ENCODE peak calls at places on chromosome 2, in seven cellular contexts. E, C, K, R, I, M and S are unnamed samples.

GRCh38 chr2:191113761-191114160 is 37.0 kb downstream of the STAT4 start:
- DNase-seq in C (no peak), R (no peak), E (no peak), K (no peak), I (no peak), M (no peak), S (no peak)

GRCh38 chr2:12046641-12047040 is 300.2 kb downstream of the LPIN1 start:
- DNase-seq in R (no peak), M (no peak), C (peak; percentile 50), I (no peak), E (no peak), K (peak; percentile 70), S (no peak)

GRCh38 chr2:217521820-217522219 is 481.0 kb downstream of the TNS1 start:
- DNase-seq in C (no peak), E (no peak), R (no peak), M (no peak), K (peak; percentile 9), I (no peak), S (peak; percentile 13)

GRCh38 chr2:168583710-168584521 is 127.8 kb downstream of the CERS6 start:
- DNase-seq in M (no peak), E (peak; percentile 27), C (peak; percentile 0), I (no peak), R (no peak), K (no peak), S (no peak)

GRCh38 chr2:20171445-20171977 is 53.4 kb downstream of the SDC1 start:
- DNase-seq in E (no peak), R (no peak), K (no peak), M (no peak), I (no peak), C (no peak), S (no peak)

GRCh38 chr2:145777297-145777696 is 1257.4 kb upstream of the ZEB2 start:
- DNase-seq in C (no peak), I (no peak), K (no peak), E (no peak), M (no peak), R (no peak), S (no peak)

GRCh38 chr2:240305369-240305962 is 130.0 kb upstream of the GPC1 start:
- DNase-seq in I (no peak), M (no peak), C (no peak), K (no peak), E (no peak), R (no peak), S (no peak)

GRCh38 chr2:28702415-28702859 is 49.2 kb upstream of the PPP1CB start:
- DNase-seq in M (no peak), K (no peak), E (no peak), C (no peak), R (no peak), I (no peak), S (no peak)

GRCh38 chr2:241636182-241636982 is 576 bp downstream of the THAP4 start:
- DNase-seq in E (no peak), K (no peak), M (peak; percentile 81), R (peak; percentile 64), C (peak; percentile 45), I (peak; percentile 31), S (no peak)

GRCh38 chr2:113220970-113221708 is 47.4 kb downstream of the PSD4 start:
- DNase-seq in E (no peak), I (no peak), K (no peak), C (no peak), M (no peak), R (no peak), S (no peak)

GRCh38 chr2:67322361-67323001 is 74.7 kb upstream of the ETAA1 start:
- DNase-seq in C (peak; percentile 35), E (peak; percentile 18), R (peak; percentile 46), K (peak; percentile 52), M (no peak), I (peak; percentile 85), S (peak; percentile 27)

GRCh38 chr2:181570833-181571661 is 85.9 kb downstream of the CERKL start:
- DNase-seq in K (no peak), I (no peak), M (no peak), R (no peak), C (no peak), E (peak; percentile 5), S (no peak)

GRCh38 chr2:65916785-65917295 is 484.4 kb upstream of the SPRED2 start:
- DNase-seq in R (no peak), I (no peak), K (no peak), M (no peak), C (no peak), E (no peak), S (no peak)

GRCh38 chr2:5520352-5520996 is 171.7 kb upstream of the SOX11 start:
- DNase-seq in C (no peak), I (no peak), K (no peak), M (no peak), E (no peak), R (no peak), S (no peak)

GRCh38 chr2:44549099-44549471 is 187.3 kb downstream of the CAMKMT start:
- DNase-seq in M (no peak), C (no peak), K (peak; percentile 87), I (no peak), E (no peak), R (no peak), S (peak; percentile 82)

GRCh38 chr2:121388371-121388770 is 103.4 kb upstream of the TFCP2L1 start:
- DNase-seq in R (no peak), C (no peak), E (no peak), M (peak; percentile 26), I (no peak), K (no peak), S (no peak)

GRCh38 chr2:168948621-168949212 is 47.6 kb downstream of the G6PC2 start:
- DNase-seq in M (no peak), C (no peak), K (no peak), R (no peak), I (no peak), E (no peak), S (no peak)

GRCh38 chr2:11746807-11747459 is 501 bp downstream of the LPIN1 start:
- DNase-seq in E (peak; percentile 36), K (no peak), I (peak; percentile 50), M (peak; percentile 76), R (peak; percentile 41), C (no peak), S (no peak)

GRCh38 chr2:190404487-190404886 is 3.7 kb upstream of the MFSD6 start:
- DNase-seq in M (peak; percentile 60), E (no peak), C (no peak), I (no peak), K (no peak), R (no peak), S (no peak)

GRCh38 chr2:236568068-236568921 is 1.3 kb upstream of the ACKR3 start:
- DNase-seq in K (no peak), E (no peak), C (no peak), M (peak; percentile 79), I (no peak), R (no peak), S (no peak)

GRCh38 chr2:241914542-241914941 is 45.0 kb downstream of the RTP5 start:
- DNase-seq in C (no peak), E (no peak), I (no peak), M (no peak), K (no peak), R (no peak), S (no peak)

GRCh38 chr2:33034784-33035183 is 88.0 kb downstream of the LTBP1 start:
- DNase-seq in E (peak; percentile 90), I (no peak), R (no peak), K (peak; percentile 32), M (no peak), C (no peak), S (no peak)

GRCh38 chr2:19073522-19073921 is 284.9 kb downstream of the OSR1 start:
- DNase-seq in I (no peak), C (peak; percentile 87), K (peak; percentile 72), R (peak; percentile 53), E (no peak), M (no peak), S (no peak)

GRCh38 chr2:6927186-6927585 is 10.0 kb downstream of the RNF144A start:
- DNase-seq in I (no peak), M (peak; percentile 34), K (no peak), E (no peak), R (no peak), C (no peak), S (no peak)

GRCh38 chr2:6412533-6413085 is 453.1 kb downstream of the CMPK2 start:
- DNase-seq in M (no peak), R (no peak), C (no peak), I (no peak), E (no peak), K (peak; percentile 55), S (no peak)

GRCh38 chr2:172119089-172119488 is 16.4 kb upstream of the DLX2 start:
- DNase-seq in I (no peak), C (no peak), K (no peak), E (no peak), R (no peak), M (no peak), S (no peak)

GRCh38 chr2:32355976-32356734 is 668 bp upstream of the BIRC6 start:
- DNase-seq in M (no peak), C (no peak), K (no peak), E (peak; percentile 7), I (no peak), R (no peak), S (no peak)

GRCh38 chr2:39469807-39470206 is 32.7 kb upstream of the MAP4K3 start:
- DNase-seq in K (peak; percentile 48), E (no peak), M (no peak), C (peak; percentile 20), I (no peak), R (no peak), S (no peak)

GRCh38 chr2:200054681-200055468 is 99.5 kb downstream of the MAIP1 start:
- DNase-seq in M (no peak), K (no peak), R (peak; percentile 83), I (peak; percentile 4), C (no peak), E (no peak), S (no peak)

GRCh38 chr2:41595235-41595634 is 452.6 kb upstream of the PKDCC start:
- DNase-seq in R (no peak), E (no peak), I (no peak), C (no peak), M (no peak), K (no peak), S (no peak)

GRCh38 chr2:219125886-219126270 is 34.7 kb downstream of the NHEJ1 start:
- DNase-seq in R (no peak), M (no peak), C (no peak), K (no peak), E (no peak), I (no peak), S (no peak)

GRCh38 chr2:99200232-99200631 is 19.2 kb downstream of the MRPL30 start:
- DNase-seq in I (no peak), M (no peak), R (no peak), E (no peak), K (no peak), C (no peak), S (no peak)

GRCh38 chr2:32716598-32716997 is 88.7 kb downstream of the TTC27 start:
- DNase-seq in K (no peak), I (no peak), C (no peak), R (no peak), E (no peak), M (no peak), S (no peak)

GRCh38 chr2:208820289-208820688 is 413.7 kb downstream of the PTH2R start:
- DNase-seq in I (no peak), C (no peak), M (no peak), R (no peak), E (peak; percentile 66), K (no peak), S (no peak)